ENCODE peak calls at places on chromosomes 7 and 10, in nine cellular contexts. Y, E, O, L, H, G, N, U and D are unnamed samples.

GRCh38 chr10:125774581-125775191 is 935 bp downstream of the MMP21 start:
- DNase-seq in Y (no peak), E (no peak), O (no peak), L (no peak), H (no peak), G (peak), N (no peak), U (no peak), D (no peak)

GRCh38 chr10:115826391-115826790 is 446.6 kb downstream of the GFRA1 start:
- DNase-seq in Y (no peak), E (no peak), O (no peak), L (no peak), H (no peak), G (no peak), N (no peak), U (peak), D (no peak)

GRCh38 chr10:64368298-64368697 is 847.1 kb downstream of the REEP3 start:
- DNase-seq in Y (no peak), E (no peak), O (no peak), L (no peak), H (no peak), G (no peak), N (no peak), U (no peak), D (no peak)

GRCh38 chr7:69516208-69516820 is 82.0 kb upstream of the AUTS2 start:
- DNase-seq in Y (no peak), E (no peak), O (no peak), L (no peak), H (no peak), G (no peak), N (no peak), U (no peak), D (no peak)

GRCh38 chr10:30455816-30456215 is 21.8 kb downstream of the MAP3K8 start:
- DNase-seq in Y (no peak), E (no peak), O (no peak), L (no peak), H (no peak), G (peak), N (peak), U (no peak), D (no peak)

GRCh38 chr10:92304061-92304460 is 13.1 kb downstream of the MARCHF5 start:
- DNase-seq in Y (no peak), E (no peak), O (no peak), L (no peak), H (no peak), G (no peak), N (no peak), U (no peak), D (no peak)

GRCh38 chr7:145036592-145037386 is 200.9 kb upstream of the TPK1 start:
- DNase-seq in Y (peak), E (peak), O (peak), L (peak), H (peak), G (no peak), N (peak), U (peak), D (peak)

GRCh38 chr10:6423004-6423403 is 157.1 kb downstream of the PRKCQ start:
- DNase-seq in Y (no peak), E (peak), O (peak), L (no peak), H (peak), G (peak), N (no peak), U (peak), D (no peak)

GRCh38 chr7:29565186-29565540 is 1.5 kb downstream of the PRR15 start:
- DNase-seq in Y (no peak), E (no peak), O (no peak), L (no peak), H (no peak), G (no peak), N (no peak), U (peak), D (no peak)